ENCODE peak calls at places on chromosomes 2 and 18, in five cellular contexts. K is testis, B is mesenchymal stem cell, P is adrenal gland, W is body of pancreas. Y is an unnamed sample. For H3K4me1 and H3K36me3, the result is how much of the 10 kb centered on the place peaks cover.

GRCh38 chr2:11753886-11754704 is 7.7 kb downstream of the LPIN1 start:
- DNase-seq in B (peak), P (peak), K (no peak), W (no peak), Y (peak)

GRCh38 chr18:32469190-32469611 is 1.5 kb downstream of the GAREM1 start:
- DNase-seq in W (peak), K (peak), P (peak), B (peak), Y (no peak)

GRCh38 chr2:191333911-191334357 is 88.7 kb downstream of the MYO1B start:
- DNase-seq in W (no peak), P (no peak), B (peak), K (no peak), Y (no peak)

GRCh38 chr2:139317259-139317658 is 537.1 kb upstream of the NXPH2 start:
- DNase-seq in B (no peak), P (no peak), W (no peak), K (no peak), Y (no peak)

GRCh38 chr18:37742436-37742835 is 176.8 kb upstream of the CELF4 start:
- DNase-seq in P (no peak), B (no peak), K (no peak), W (no peak), Y (no peak)

GRCh38 chr2:235541016-235541415 is 47.2 kb downstream of the AGAP1 start:
- DNase-seq in P (no peak), B (no peak), W (no peak), K (no peak), Y (no peak)

GRCh38 chr2:227884511-227884947 is 13.1 kb downstream of the DAW1 start:
- DNase-seq in K (peak), W (peak), P (peak), B (peak), Y (peak)

GRCh38 chr2:226799211-226799975 is at the start of gene IRS1:
- DNase-seq in K (peak), P (peak), B (peak), W (peak), Y (peak)

GRCh38 chr18:48919547-48919946 is 31.2 kb downstream of the SMAD7 start:
- DNase-seq in B (no peak), W (no peak), K (no peak), P (no peak), Y (no peak)

DNA sequence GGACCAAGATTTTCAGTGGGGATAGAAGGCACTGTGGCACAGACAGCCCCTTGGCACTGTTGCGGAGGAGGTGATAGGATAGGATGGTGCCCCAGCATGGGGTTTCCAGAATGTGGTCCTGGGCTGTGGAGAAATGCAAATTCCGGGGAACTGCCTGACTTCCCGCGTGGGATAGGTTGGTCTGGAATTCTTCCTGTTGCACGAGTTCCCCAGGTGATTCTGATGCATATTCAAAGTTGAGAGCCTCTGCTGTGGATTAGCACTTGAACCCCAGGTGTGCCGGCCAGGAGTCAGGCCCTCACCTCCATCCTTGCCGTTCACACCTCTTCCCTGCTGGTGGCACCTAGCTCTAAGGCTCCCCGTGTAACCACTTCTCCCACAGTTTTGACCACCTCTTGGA is 15.5 kb downstream of the NCK2 start:
- DNase-seq in W (no peak), B (no peak), P (no peak), K (no peak), Y (no peak)
- H3K4me1 ChIP-seq in W (under half), B (under half), P (under half), K (under half), Y (under half)

DNA sequence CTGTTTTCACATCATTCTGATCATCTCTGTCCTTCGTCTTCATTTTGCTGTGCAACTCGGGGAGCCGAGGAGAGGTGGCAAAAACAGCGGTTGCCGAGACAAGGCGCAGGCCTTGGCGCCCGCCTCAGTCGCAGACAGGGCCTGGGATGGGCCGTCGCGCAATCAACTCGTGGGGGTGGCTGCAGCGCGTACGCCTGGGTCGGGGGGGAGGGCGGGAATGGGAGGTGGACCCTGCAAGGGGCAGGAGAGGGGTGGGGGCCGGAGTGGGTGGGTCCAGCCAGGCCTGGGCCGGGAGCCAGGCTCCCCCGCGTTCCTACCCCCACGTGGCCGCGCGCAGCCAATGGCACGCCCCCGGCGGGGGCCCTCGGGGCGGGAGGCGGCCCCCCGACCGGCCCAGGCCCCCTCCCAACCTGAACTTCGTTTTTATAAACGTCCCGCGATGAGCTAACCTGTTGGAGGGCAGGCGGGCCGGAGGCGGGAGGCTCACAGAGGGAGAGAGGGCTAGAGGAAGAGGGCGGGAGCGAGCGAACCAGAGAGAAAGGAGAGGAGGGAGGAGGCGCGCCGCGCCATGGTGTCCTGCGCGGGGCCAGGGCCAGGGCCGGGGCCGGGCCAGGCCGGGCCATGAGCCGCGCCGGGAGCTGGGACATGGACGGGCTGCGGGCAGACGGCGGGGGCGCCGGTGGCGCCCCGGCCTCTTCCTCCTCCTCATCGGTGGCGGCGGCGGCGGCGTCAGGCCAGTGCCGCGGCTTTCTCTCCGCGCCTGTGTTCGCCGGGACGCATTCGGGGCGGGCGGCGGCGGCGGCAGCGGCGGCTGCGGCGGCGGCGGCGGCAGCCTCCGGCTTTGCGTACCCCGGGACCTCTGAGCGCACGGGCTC is at the start of gene HOXD13:
- DNase-seq in B (no peak), P (no peak), W (no peak), K (no peak), Y (peak)
- H3K4me3 ChIP-seq in B (peak), P (peak), W (no peak), K (peak), Y (peak)

GRCh38 chr2:63894167-63894566 is 52.5 kb downstream of the UGP2 start:
- DNase-seq in P (no peak), K (no peak), B (no peak), W (no peak), Y (no peak)
- H3K36me3 ChIP-seq in P (under half), K (under half), B (under half), W (under half), Y (under half)

DNA sequence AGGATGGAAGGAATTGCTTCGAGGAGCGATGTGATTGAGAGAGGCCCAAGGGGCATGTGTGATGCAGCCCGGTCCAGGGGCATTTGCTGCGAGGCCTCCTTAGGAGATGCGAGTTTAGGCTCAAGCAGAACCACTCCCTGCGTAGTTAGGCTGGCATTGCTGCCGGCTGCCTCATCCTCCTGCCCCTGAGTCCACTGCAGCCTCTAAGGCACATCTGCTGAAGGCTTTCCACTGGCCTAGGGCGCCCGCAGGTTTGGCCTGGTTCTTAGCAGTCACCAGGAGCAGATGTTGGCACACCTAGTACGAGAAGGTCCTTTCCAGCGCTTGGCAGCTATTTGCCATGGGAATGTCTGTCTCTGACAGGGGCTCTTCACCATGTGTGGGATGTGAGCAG is 20.7 kb downstream of the INPP5D start:
- DNase-seq in P (no peak), W (no peak), K (peak), B (no peak), Y (no peak)
- H3K4me1 ChIP-seq in P (under half), W (under half), K (under half), B (under half), Y (under half)